ENCODE peak calls at places on chromosome 14, in four cellular contexts. Q is thoracic aorta; O is tibial artery; F is effector memory CD4-positive, alpha-beta T cell. Z is an unnamed sample.
A peak's percentile ranks its signal among the peaks of the same experiment; 100 is the strongest.

GRCh38 chr14:57686317-57686716 is 179.6 kb downstream of the SLC35F4 start:
- DNase-seq in F (no peak), O (peak; percentile 80), Q (no peak), Z (no peak)

GRCh38 chr14:99721792-99722516 is 37.9 kb downstream of the CYP46A1 start:
- DNase-seq in Q (no peak), F (no peak), O (peak; percentile 21), Z (no peak)

GRCh38 chr14:93527076-93527692 is 96.4 kb downstream of the UNC79 start:
- DNase-seq in O (no peak), Q (no peak), F (no peak), Z (no peak)

GRCh38 chr14:35196571-35196970 is 74.2 kb downstream of the PRORP start:
- DNase-seq in Q (no peak), O (no peak), F (no peak), Z (peak; percentile 16)

GRCh38 chr14:72678360-72678759 is 215.5 kb downstream of the DPF3 start:
- DNase-seq in F (no peak), O (no peak), Q (no peak), Z (no peak)

GRCh38 chr14:26719514-26719913 is 121.7 kb upstream of the NOVA1 start:
- DNase-seq in O (no peak), Q (no peak), F (no peak), Z (no peak)

GRCh38 chr14:61754627-61755381 is 7.4 kb upstream of the SNAPC1 start:
- DNase-seq in F (no peak), Q (no peak), O (no peak), Z (no peak)

GRCh38 chr14:90641111-90642010 is 174.9 kb downstream of the TTC7B start:
- DNase-seq in O (no peak), F (no peak), Q (no peak), Z (no peak)

GRCh38 chr14:50303744-50304471 is 8.1 kb downstream of the L2HGDH start:
- DNase-seq in F (no peak), O (no peak), Q (no peak), Z (no peak)

GRCh38 chr14:68269136-68269535 is 449.6 kb downstream of the RAD51B start:
- DNase-seq in Q (no peak), F (no peak), O (no peak), Z (no peak)

GRCh38 chr14:104111301-104112112 is 26.0 kb downstream of the ASPG start:
- DNase-seq in Q (no peak), F (no peak), O (peak; percentile 60), Z (no peak)

GRCh38 chr14:60396718-60397343 is 89.0 kb downstream of the C14orf39 start:
- DNase-seq in Q (no peak), O (no peak), F (no peak), Z (no peak)

GRCh38 chr14:104433401-104434213 is 146.0 kb upstream of the C14orf180 start:
- DNase-seq in F (no peak), O (peak; percentile 62), Q (no peak), Z (no peak)

GRCh38 chr14:68039593-68039992 is 220.0 kb downstream of the RAD51B start:
- DNase-seq in Q (no peak), O (no peak), F (no peak), Z (no peak)

GRCh38 chr14:105537580-105538474 is 11.4 kb downstream of the TMEM121 start:
- DNase-seq in F (peak; percentile 46), Q (no peak), O (peak; percentile 68), Z (peak; percentile 61)

GRCh38 chr14:69755784-69756183 is 11.2 kb upstream of the SRSF5 start:
- DNase-seq in Q (no peak), O (no peak), F (no peak), Z (no peak)
- H3K27ac ChIP-seq in Q (no peak overlapping the region), O (no peak overlapping the region), F (no peak overlapping the region), Z (no peak overlapping the region)

GRCh38 chr14:100900837-100901390 is 2.6 kb downstream of the RTL1 start:
- DNase-seq in Q (no peak), O (peak; percentile 25), F (no peak), Z (no peak)

GRCh38 chr14:100898935-100899840 is 4.3 kb downstream of the RTL1 start:
- DNase-seq in O (peak; percentile 57), F (no peak), Q (no peak), Z (no peak)

GRCh38 chr14:100898465-100898864 is 5.1 kb downstream of the RTL1 start:
- DNase-seq in F (no peak), Q (no peak), O (no peak), Z (no peak)

GRCh38 chr14:100901391-100902183 is 1.9 kb downstream of the RTL1 start:
- DNase-seq in O (peak; percentile 56), F (no peak), Q (no peak), Z (no peak)

DNA sequence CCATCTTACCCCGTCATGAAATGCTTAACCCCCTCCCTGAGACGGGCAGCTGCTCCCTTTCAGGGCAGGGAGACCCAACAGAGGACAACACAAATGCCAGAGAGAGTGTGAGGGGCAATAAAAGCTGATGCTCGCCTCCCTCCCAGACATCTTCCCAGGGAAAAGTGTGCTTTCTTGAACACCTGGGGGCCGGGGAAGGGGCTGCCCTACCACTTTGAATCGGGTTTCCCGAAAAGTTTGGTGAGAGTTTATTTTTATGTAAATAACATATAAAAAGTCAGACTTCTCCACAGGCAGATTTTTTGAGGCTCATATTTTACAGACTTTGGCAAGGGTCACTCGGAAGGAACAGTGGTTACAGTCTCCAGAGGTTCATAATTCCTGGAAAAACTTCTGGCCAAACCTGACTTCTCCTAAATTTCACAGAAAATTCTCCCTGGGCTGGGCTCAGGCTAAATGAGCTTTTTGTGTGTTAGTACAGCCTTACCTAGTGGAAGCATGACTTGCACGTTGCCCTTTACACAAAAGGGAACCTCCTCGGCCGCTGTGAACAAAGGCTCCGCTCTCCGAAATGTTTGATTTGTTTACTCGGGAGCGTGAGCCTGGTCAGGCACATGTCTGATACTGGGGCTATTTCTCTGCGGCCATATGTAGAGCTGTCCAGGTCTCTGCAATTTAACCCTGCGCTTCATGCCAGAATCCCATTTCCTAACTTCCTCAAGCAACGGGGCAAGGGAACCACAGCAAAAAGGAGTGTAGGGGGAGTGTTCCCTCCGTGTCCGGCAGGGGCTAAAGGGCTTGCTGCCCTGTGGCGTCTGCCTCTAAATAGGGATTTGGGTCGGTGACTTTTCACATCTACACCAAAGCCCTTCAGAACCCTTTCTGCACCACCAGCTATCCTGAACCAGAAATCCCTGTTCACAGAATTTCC is 3.4 kb downstream of the RTL1 start:
- DNase-seq in F (no peak), Q (no peak), O (peak; percentile 42), Z (no peak)
- H3K4me1 ChIP-seq in F (no peaks in the 10 kb centered on the region), Q (no peaks in the 10 kb centered on the region), O (peaks cover 6% of the 10 kb centered on the region), Z (no peaks in the 10 kb centered on the region)

GRCh38 chr14:54524410-54524809 is 14.7 kb downstream of the CGRRF1 start:
- DNase-seq in F (no peak), O (no peak), Q (no peak), Z (no peak)

GRCh38 chr14:54533100-54533499 is 23.4 kb downstream of the CGRRF1 start:
- DNase-seq in F (no peak), O (no peak), Q (no peak), Z (no peak)

GRCh38 chr14:54532111-54533012 is 22.7 kb downstream of the CGRRF1 start:
- DNase-seq in F (no peak), Q (no peak), O (no peak), Z (no peak)

GRCh38 chr14:54529811-54530210 is 20.1 kb downstream of the CGRRF1 start:
- DNase-seq in O (no peak), Q (no peak), F (no peak), Z (no peak)

DNA sequence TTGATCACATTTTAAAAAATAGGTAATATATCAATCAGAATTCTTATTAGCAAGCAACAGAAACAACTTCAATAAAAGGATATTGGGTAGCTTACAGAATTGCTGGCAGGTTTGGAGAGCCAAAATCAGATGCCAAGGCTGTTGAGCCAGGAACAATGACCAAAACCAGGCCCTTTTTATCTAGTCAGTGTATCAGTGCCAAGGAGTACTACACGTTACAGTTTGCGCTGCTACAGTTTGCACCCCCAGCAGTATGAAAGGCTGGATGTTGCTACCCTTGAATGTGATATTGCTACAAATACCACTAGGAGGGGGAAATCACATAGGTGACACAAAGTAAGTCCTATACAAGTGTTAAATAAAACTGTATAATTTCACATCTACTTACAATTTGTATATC is 19.3 kb downstream of the CGRRF1 start:
- DNase-seq in Q (no peak), O (no peak), F (no peak), Z (no peak)
- H3K36me3 ChIP-seq in Q (peaks cover 6% of the 10 kb centered on the region), O (peaks cover 21% of the 10 kb centered on the region), F (peaks cover 5% of the 10 kb centered on the region), Z (peaks cover 45% of the 10 kb centered on the region)

GRCh38 chr14:23085458-23085857 is 9.5 kb downstream of the ACIN1 start:
- DNase-seq in Q (no peak), O (no peak), F (no peak), Z (no peak)
- H3K27ac ChIP-seq in Q (no peak overlapping the region), O (no peak overlapping the region), F (no peak overlapping the region), Z (no peak overlapping the region)